ENCODE peak calls at places on chromosomes 3 and 15, in five cellular contexts. U is HL-60, V is tibial artery, C is Caco-2, L is GM04504. E is an unnamed sample.

GRCh38 chr3:153246805-153247204 is 84.8 kb downstream of the RAP2B start:
- DNase-seq in U (no peak), V (no peak), C (no peak), L (peak; percentile 61), E (no peak)

GRCh38 chr3:10744098-10744465 is 71.9 kb upstream of the SLC6A11 start:
- DNase-seq in U (no peak), V (no peak), C (peak; percentile 49), L (no peak), E (no peak)

GRCh38 chr3:153080778-153081240 is 81.2 kb upstream of the RAP2B start:
- DNase-seq in U (no peak), V (no peak), C (no peak), L (no peak), E (no peak)

GRCh38 chr15:90561344-90562244 is 31.9 kb downstream of the CRTC3 start:
- DNase-seq in U (no peak), V (no peak), C (no peak), L (peak; percentile 44), E (no peak)

GRCh38 chr3:32384938-32385337 is 6.7 kb upstream of the CMTM7 start:
- DNase-seq in U (no peak), V (no peak), C (no peak), L (no peak), E (no peak)

GRCh38 chr3:42077785-42078184 is 13.4 kb upstream of the TRAK1 start:
- DNase-seq in U (no peak), V (no peak), C (no peak), L (no peak), E (no peak)

GRCh38 chr15:77503240-77503639 is 82.6 kb downstream of the HMG20A start:
- DNase-seq in U (no peak), V (no peak), C (peak; percentile 77), L (no peak), E (no peak)

GRCh38 chr3:58082047-58082446 is 73.8 kb downstream of the FLNB start:
- DNase-seq in U (no peak), V (no peak), C (no peak), L (no peak), E (no peak)

GRCh38 chr3:170714562-170715535 is 129.0 kb upstream of the SLC7A14 start:
- DNase-seq in U (no peak), V (no peak), C (no peak), L (no peak), E (no peak)

GRCh38 chr15:34014556-34014955 is 24.4 kb downstream of the AVEN start:
- DNase-seq in U (no peak), V (no peak), C (no peak), L (no peak), E (no peak)

GRCh38 chr3:46264002-46264401 is 21.7 kb downstream of the CCR3 start:
- DNase-seq in U (no peak), V (no peak), C (no peak), L (no peak), E (no peak)

GRCh38 chr3:46846624-46847542 is 16.4 kb downstream of the MYL3 start:
- DNase-seq in U (no peak), V (peak; percentile 64), C (no peak), L (no peak), E (no peak)